ENCODE peak calls at places on chromosomes 4 and X, in ten cellular contexts. Y is psoas muscle, O is AG10803, M is AG04450, G is testis, J is transverse colon, D is GM12864, I is neural progenitor cell, Z is AG09309, V is breast epithelium. Q is an unnamed sample.

GRCh38 chr4:16859031-16859430 is 39.4 kb downstream of the LDB2 start:
- DNase-seq in O (no peak), I (no peak), Z (no peak), Y (no peak), M (no peak), G (no peak), J (no peak), D (no peak), V (no peak), Q (no peak)

GRCh38 chr4:24196785-24197184 is 306.9 kb upstream of the PPARGC1A start:
- DNase-seq in V (no peak), Z (no peak), M (no peak), O (no peak), I (no peak), Y (no peak), J (no peak), D (no peak), G (no peak), Q (no peak)

GRCh38 chrX:15497865-15498264 is 2.7 kb upstream of the BMX start:
- DNase-seq in V (no peak), M (no peak), Y (no peak), J (peak), O (peak), D (no peak), Z (no peak), G (peak), I (peak), Q (peak)

GRCh38 chr4:122702939-122703338 is 29.6 kb upstream of the BBS12 start:
- DNase-seq in G (no peak), D (no peak), Z (no peak), M (no peak), Y (no peak), O (no peak), V (no peak), J (peak), I (no peak), Q (no peak)

GRCh38 chrX:109847257-109848187 is 114.5 kb upstream of the ACSL4 start:
- DNase-seq in J (no peak), G (no peak), Z (peak), Y (no peak), V (peak), I (no peak), M (peak), D (no peak), O (peak), Q (peak)

GRCh38 chr4:53586121-53586816 is 5.0 kb downstream of the LNX1 start:
- DNase-seq in Z (peak), D (no peak), Y (no peak), I (no peak), J (no peak), O (peak), V (no peak), G (no peak), M (peak), Q (peak)

GRCh38 chrX:40010550-40011364 is 87.0 kb downstream of the BCOR start:
- DNase-seq in I (peak), D (no peak), G (no peak), J (no peak), Y (no peak), M (no peak), Z (no peak), O (no peak), V (no peak), Q (no peak)

GRCh38 chrX:37347420-37347819 is 1.7 kb upstream of the PRRG1 start:
- DNase-seq in Y (no peak), O (peak), G (no peak), Z (peak), I (peak), M (no peak), D (no peak), V (no peak), J (no peak), Q (peak)

GRCh38 chrX:118603981-118604380 is 108.4 kb downstream of the DOCK11 start:
- DNase-seq in G (peak), J (peak), Z (peak), O (peak), D (no peak), I (peak), Y (no peak), M (peak), V (peak), Q (peak)

GRCh38 chrX:22389544-22390243 is 117.0 kb downstream of the CBLL2 start:
- DNase-seq in I (no peak), M (peak), J (no peak), Z (no peak), D (no peak), O (peak), V (no peak), Y (no peak), G (no peak), Q (peak)

GRCh38 chr4:152360045-152360410 is 175.9 kb downstream of the FBXW7 start:
- DNase-seq in Z (no peak), D (no peak), V (no peak), J (no peak), G (no peak), Y (no peak), I (no peak), O (peak), M (no peak), Q (peak)

GRCh38 chrX:119688856-119689455 is 4.0 kb downstream of the SEPTIN6 start:
- DNase-seq in G (no peak), M (no peak), V (no peak), I (no peak), Y (no peak), J (no peak), D (no peak), Z (no peak), O (no peak), Q (no peak)

GRCh38 chrX:10111364-10112148 is 45.2 kb upstream of the CLCN4 start:
- DNase-seq in D (peak), Z (no peak), I (no peak), O (peak), Y (no peak), V (no peak), J (peak), M (no peak), G (peak), Q (peak)

GRCh38 chrX:75746891-75747639 is 38.0 kb downstream of the MAGEE2 start:
- DNase-seq in G (peak), J (peak), O (peak), D (no peak), Y (peak), Z (no peak), I (peak), V (no peak), M (no peak), Q (no peak)

GRCh38 chrX:122303761-122304160 is 880.3 kb upstream of the GRIA3 start:
- DNase-seq in G (no peak), Z (no peak), V (no peak), Y (no peak), J (no peak), O (no peak), M (no peak), D (no peak), I (no peak), Q (no peak)

GRCh38 chr4:143025111-143025704 is 159.5 kb upstream of the USP38 start:
- DNase-seq in G (no peak), Y (no peak), O (peak), I (peak), J (no peak), Z (peak), D (peak), V (no peak), M (no peak), Q (peak)

GRCh38 chr4:8472166-8472688 is 31.6 kb downstream of the TRMT44 start:
- DNase-seq in Y (no peak), J (no peak), M (no peak), O (no peak), D (no peak), V (no peak), Z (no peak), G (no peak), I (no peak), Q (no peak)

GRCh38 chr4:3235581-3235980 is 13.4 kb upstream of the MSANTD1 start:
- DNase-seq in M (no peak), Y (no peak), I (no peak), D (no peak), O (no peak), Z (no peak), G (no peak), V (no peak), J (no peak), Q (no peak)

DNA sequence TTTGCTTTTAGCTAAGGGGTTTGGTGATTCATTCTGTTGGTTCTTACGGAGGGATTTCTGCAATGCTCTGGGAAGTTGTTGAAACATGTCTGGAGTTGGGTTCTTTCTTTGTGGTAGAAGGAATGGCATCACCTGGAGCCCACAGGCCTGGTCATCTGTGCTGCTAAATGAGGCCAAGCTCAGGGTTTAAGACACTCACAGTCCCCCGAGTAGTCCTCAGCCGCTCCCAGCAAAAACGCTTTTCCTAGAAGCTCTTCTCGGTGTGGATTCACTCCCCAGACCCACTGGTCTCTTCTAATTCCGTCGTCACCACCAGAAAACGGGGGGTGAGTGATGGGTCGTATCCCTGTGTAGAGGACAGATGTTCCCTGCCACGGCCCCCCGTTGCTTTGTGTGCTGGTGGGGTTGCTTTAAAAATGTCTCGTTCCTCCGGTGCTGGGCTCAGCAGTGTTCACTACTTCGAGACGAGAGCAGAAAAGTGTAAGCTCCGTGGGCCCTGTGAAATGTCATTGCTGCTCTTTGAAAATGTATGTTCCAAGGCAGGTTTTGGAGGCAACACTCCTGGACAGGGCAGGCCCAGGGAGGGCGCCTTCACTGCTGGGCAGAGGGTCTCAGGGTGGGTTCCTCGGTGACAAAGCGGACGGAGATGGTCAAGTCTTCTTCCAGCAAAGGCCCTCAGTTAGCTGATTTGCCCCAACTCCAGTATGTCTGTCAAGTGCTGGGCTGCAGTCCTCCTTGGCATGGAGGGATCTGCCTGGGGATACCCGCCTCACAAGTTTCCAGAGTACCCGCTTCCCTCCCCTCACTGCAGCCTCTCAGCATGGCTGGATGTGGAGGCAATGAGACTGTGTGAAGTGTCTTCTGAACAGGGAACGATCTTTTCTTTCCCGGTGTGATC is 37.3 kb downstream of the PSAPL1 start:
- DNase-seq in D (no peak), Y (no peak), Z (no peak), M (no peak), J (no peak), O (no peak), V (peak), G (no peak), I (no peak), Q (no peak)
- TF ChIP-seq CTCF in D (no peak), Y (no peak), Z (no peak), M (no peak), J (no peak), O (no peak), V (no peak), G (no peak), I (no peak), Q (no peak)

DNA sequence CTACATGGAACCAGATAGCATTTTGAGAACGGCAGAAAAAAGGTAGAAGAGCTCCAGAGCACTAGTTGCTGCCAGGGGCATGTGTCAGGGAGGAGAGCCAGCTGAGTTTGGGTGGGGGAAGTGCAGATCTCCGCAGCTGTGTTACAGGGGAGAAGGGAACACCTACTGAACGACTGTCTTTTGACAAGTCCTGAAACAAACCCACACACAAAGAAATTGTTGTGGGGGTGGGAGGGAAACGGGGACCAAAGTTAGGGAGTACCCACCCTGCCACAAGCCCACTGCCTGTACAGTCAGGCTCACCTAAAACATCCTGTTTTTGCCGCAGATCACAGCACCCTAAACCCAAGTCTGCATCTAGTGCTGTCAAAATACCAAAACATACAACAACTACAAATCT is 55.5 kb downstream of the LEF1 start:
- DNase-seq in Z (no peak), G (no peak), I (no peak), J (no peak), M (no peak), V (no peak), D (no peak), O (no peak), Y (peak), Q (no peak)
- H3K4me3 ChIP-seq in Z (no peak), G (no peak), I (no peak), J (no peak), M (no peak), V (no peak), D (no peak), O (no peak), Y (no peak), Q (no peak)

DNA sequence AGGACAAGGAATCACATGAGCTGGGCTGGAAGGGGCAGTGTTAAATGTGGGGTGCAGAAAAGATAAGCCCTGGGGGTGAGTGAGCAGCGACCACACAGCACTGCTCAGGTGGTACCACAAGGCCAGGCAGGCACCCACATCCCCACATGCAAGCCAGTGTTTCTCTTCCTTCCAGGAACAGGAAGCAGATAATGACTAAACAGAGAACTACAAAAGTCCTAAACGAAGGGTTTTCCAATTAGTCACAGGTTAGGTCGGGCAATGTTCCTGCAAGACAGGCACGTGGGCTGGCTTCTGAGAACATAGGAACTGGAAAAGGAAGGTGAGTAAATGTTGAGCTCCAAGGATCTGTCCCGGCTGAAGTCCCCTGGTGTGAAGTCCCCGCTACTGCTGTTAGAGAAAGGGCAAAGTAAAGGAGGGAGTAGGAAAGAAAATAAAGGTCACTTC is 19.5 kb downstream of the RELL1 start:
- DNase-seq in I (no peak), D (no peak), M (peak), Y (peak), G (peak), J (peak), O (peak), V (peak), Z (peak), Q (peak)
- TF ChIP-seq CTCF in I (no peak), D (no peak), M (no peak), Y (peak), G (no peak), J (no peak), O (no peak), V (no peak), Z (peak), Q (no peak)

DNA sequence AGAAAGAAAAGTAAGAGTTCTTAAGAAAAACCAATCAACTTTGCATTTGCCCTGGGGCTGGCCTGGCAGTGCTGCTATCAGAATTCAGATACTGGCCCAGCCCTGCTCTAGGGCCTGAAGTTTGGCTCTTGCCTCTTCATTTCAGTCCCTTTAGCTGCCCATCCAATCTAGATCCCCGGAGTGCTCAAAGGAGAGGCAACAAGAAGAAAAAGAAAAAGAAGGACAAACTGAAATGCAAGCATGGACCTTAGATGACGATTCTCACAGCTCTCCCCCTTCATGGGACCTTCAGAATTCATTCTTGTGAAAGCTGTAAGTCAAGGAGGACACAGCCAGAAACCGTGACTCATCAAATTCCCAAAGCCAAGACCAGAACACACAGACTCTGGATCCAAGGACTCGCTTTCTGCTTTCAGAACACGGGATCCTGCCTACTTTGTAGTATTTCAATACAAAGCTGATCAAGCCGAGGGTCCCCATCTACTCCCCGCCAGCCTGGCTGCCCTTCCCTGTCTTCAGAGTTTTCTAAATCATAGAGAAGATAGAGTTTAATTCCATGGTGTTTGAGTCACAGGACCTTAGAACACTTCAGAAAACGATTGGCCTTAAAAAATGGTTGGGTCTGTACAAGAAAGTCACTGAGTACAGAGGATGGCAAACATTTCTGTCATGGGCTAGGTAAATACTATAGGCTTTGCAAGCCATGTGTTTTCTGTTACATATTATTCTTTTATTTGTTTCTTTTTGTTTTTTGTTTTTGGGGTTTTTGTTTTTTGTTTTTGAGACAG is 103.7 kb downstream of the RBM47 start:
- DNase-seq in D (no peak), M (peak), G (peak), Y (no peak), Z (peak), V (peak), J (no peak), O (peak), I (no peak), Q (peak)
- H3K4me3 ChIP-seq in D (no peak), M (no peak), G (no peak), Y (no peak), Z (no peak), V (no peak), J (no peak), O (no peak), I (no peak), Q (no peak)

GRCh38 chr4:159445671-159446070 is 342.8 kb downstream of the RAPGEF2 start:
- DNase-seq in Y (no peak), J (no peak), M (no peak), G (no peak), V (no peak), O (no peak), I (no peak), Z (no peak), D (no peak), Q (no peak)

GRCh38 chr4:159444668-159445067 is 341.8 kb downstream of the RAPGEF2 start:
- DNase-seq in I (no peak), J (no peak), Z (peak), Y (no peak), M (no peak), V (no peak), D (no peak), O (peak), G (no peak), Q (no peak)

GRCh38 chr4:159447296-159447695 is 344.4 kb downstream of the RAPGEF2 start:
- DNase-seq in O (peak), J (no peak), D (no peak), Z (no peak), V (no peak), M (no peak), G (no peak), I (no peak), Y (no peak), Q (no peak)

GRCh38 chr4:159443975-159444374 is 341.1 kb downstream of the RAPGEF2 start:
- DNase-seq in O (no peak), G (no peak), M (peak), V (no peak), Y (no peak), J (no peak), Z (no peak), I (no peak), D (no peak), Q (no peak)

GRCh38 chr4:159446266-159446976 is 343.5 kb downstream of the RAPGEF2 start:
- DNase-seq in Y (no peak), J (peak), G (peak), V (no peak), O (peak), Z (peak), I (peak), D (peak), M (peak), Q (peak)
- TF ChIP-seq CTCF in Y (peak), J (peak), G (peak), V (peak), O (peak), Z (peak), I (peak), D (peak), M (peak), Q (peak)

DNA sequence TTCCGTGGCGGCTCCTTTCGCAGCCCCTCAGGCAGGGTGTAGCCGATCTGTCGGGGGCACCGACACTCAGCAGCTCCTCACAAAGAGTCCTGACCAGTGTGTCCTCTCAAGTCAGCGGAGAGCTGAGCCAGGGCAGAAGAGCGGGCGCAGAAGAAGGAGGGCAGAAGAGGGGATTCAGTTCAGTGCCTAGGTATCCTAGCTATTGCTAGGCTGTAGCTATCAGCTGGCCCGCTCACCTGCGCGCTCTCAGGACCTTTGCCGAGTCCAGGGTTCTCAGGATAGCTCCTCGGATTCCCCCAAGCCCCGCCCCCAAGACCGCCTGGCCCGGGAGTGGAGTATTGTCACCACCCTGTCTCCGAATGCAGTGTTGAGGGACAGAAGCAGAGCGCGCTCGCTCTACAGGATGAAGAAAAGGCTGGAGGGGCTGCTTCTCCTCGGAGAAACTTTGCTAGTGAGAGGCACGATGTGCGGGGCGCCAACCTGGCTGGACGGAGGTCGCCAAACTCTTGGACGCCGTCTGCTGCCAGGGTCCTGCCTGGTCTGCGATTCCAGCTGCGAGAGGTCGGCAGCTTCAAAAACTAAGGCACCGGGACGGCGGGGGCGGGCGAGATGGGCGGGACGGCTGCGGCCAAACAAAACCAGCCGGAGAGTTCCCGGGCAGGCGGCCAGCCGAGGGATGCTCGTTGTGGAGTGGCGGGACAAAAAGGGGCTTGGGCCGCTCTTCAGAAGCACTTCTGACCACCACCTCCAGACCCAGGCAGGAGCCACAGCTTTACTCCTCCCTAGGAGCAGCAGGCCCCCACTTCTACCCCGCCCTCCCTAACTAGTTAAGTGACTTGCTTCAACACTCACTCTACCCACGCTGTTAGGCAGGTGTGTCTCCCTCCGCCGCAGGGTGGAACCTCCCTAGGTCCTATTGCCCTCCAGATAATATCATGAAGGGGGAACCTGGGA is at the start of gene XKRX:
- DNase-seq in Y (no peak), V (peak), O (no peak), M (no peak), D (no peak), J (peak), I (peak), G (peak), Z (no peak), Q (peak)
- H3K4me3 ChIP-seq in Y (peak), V (peak), O (peak), M (peak), D (peak), J (peak), I (peak), G (peak), Z (peak), Q (peak)

Q was measured in foreskin fibroblast.